ENCODE peak calls at places on chromosomes 5 and 9, in ten cellular contexts. One of them, this sample, is unnamed. For H3K27me3, the result is how much of the 10 kb centered on the place peaks cover.

GRCh38 chr9:122456123-122456522 is 21.6 kb downstream of the OR1J1 start:
- DNase-seq in heart left ventricle: no peak
- DNase-seq in heart right ventricle: no peak
- DNase-seq in SJSA1: no peak
- DNase-seq in ovary: no peak
- DNase-seq in IMR-90: no peak
- DNase-seq in right atrium auricular region: no peak
- DNase-seq in thyroid gland: no peak
- DNase-seq in fibroblast of lung: no peak
- DNase-seq in adrenal gland: no peak
- DNase-seq in this sample: no peak

GRCh38 chr9:75833765-75834164 is 56.7 kb upstream of the PCSK5 start:
- DNase-seq in thyroid gland: no peak
- DNase-seq in adrenal gland: no peak
- DNase-seq in SJSA1: no peak
- DNase-seq in heart right ventricle: no peak
- DNase-seq in right atrium auricular region: no peak
- DNase-seq in ovary: no peak
- DNase-seq in IMR-90: no peak
- DNase-seq in heart left ventricle: no peak
- DNase-seq in fibroblast of lung: no peak
- DNase-seq in this sample: no peak

GRCh38 chr9:129077236-129077635 is 3.7 kb upstream of the DOLPP1 start:
- DNase-seq in right atrium auricular region: no peak
- DNase-seq in ovary: peak
- DNase-seq in thyroid gland: no peak
- DNase-seq in adrenal gland: no peak
- DNase-seq in heart left ventricle: no peak
- DNase-seq in fibroblast of lung: no peak
- DNase-seq in heart right ventricle: no peak
- DNase-seq in SJSA1: no peak
- DNase-seq in IMR-90: no peak
- DNase-seq in this sample: no peak

GRCh38 chr9:129626079-129626943 is at the start of gene NTMT1:
- DNase-seq in fibroblast of lung: peak
- DNase-seq in right atrium auricular region: peak
- DNase-seq in heart right ventricle: peak
- DNase-seq in IMR-90: peak
- DNase-seq in SJSA1: peak
- DNase-seq in adrenal gland: peak
- DNase-seq in heart left ventricle: peak
- DNase-seq in ovary: peak
- DNase-seq in thyroid gland: peak
- DNase-seq in this sample: peak

GRCh38 chr5:149030392-149030791 is 32.5 kb downstream of the SH3TC2 start:
- DNase-seq in right atrium auricular region: no peak
- DNase-seq in fibroblast of lung: peak
- DNase-seq in ovary: no peak
- DNase-seq in heart left ventricle: no peak
- DNase-seq in adrenal gland: no peak
- DNase-seq in heart right ventricle: no peak
- DNase-seq in IMR-90: peak
- DNase-seq in thyroid gland: no peak
- DNase-seq in SJSA1: peak
- DNase-seq in this sample: no peak

GRCh38 chr5:123209163-123210013 is 120.3 kb downstream of the PRDM6 start:
- DNase-seq in SJSA1: peak
- DNase-seq in IMR-90: peak
- DNase-seq in heart right ventricle: no peak
- DNase-seq in ovary: no peak
- DNase-seq in heart left ventricle: no peak
- DNase-seq in right atrium auricular region: no peak
- DNase-seq in adrenal gland: no peak
- DNase-seq in fibroblast of lung: peak
- DNase-seq in thyroid gland: no peak
- DNase-seq in this sample: peak

GRCh38 chr5:180137401-180138213 is 66.0 kb upstream of the RNF130 start:
- DNase-seq in heart right ventricle: no peak
- DNase-seq in thyroid gland: no peak
- DNase-seq in SJSA1: no peak
- DNase-seq in fibroblast of lung: no peak
- DNase-seq in ovary: no peak
- DNase-seq in right atrium auricular region: peak
- DNase-seq in IMR-90: no peak
- DNase-seq in heart left ventricle: no peak
- DNase-seq in adrenal gland: no peak
- DNase-seq in this sample: no peak

GRCh38 chr9:70600479-70600878 is 186.0 kb upstream of the KLF9 start:
- DNase-seq in heart left ventricle: peak
- DNase-seq in SJSA1: no peak
- DNase-seq in IMR-90: peak
- DNase-seq in ovary: peak
- DNase-seq in fibroblast of lung: peak
- DNase-seq in right atrium auricular region: peak
- DNase-seq in thyroid gland: peak
- DNase-seq in adrenal gland: no peak
- DNase-seq in heart right ventricle: no peak
- DNase-seq in this sample: peak

GRCh38 chr9:5582835-5583195 is 46.1 kb upstream of the RIC1 start:
- DNase-seq in IMR-90: peak
- DNase-seq in SJSA1: no peak
- DNase-seq in thyroid gland: peak
- DNase-seq in heart left ventricle: no peak
- DNase-seq in adrenal gland: no peak
- DNase-seq in fibroblast of lung: peak
- DNase-seq in right atrium auricular region: peak
- DNase-seq in heart right ventricle: no peak
- DNase-seq in ovary: no peak
- DNase-seq in this sample: no peak

GRCh38 chr5:74232281-74232680 is 408.2 kb downstream of the ENC1 start:
- DNase-seq in heart right ventricle: no peak
- DNase-seq in ovary: no peak
- DNase-seq in thyroid gland: no peak
- DNase-seq in adrenal gland: no peak
- DNase-seq in right atrium auricular region: no peak
- DNase-seq in IMR-90: peak
- DNase-seq in fibroblast of lung: peak
- DNase-seq in SJSA1: peak
- DNase-seq in heart left ventricle: no peak
- DNase-seq in this sample: peak

GRCh38 chr5:4442221-4442620 is 697.9 kb upstream of the ADAMTS16 start:
- DNase-seq in heart left ventricle: no peak
- DNase-seq in ovary: no peak
- DNase-seq in heart right ventricle: no peak
- DNase-seq in SJSA1: no peak
- DNase-seq in thyroid gland: no peak
- DNase-seq in adrenal gland: no peak
- DNase-seq in fibroblast of lung: no peak
- DNase-seq in IMR-90: no peak
- DNase-seq in right atrium auricular region: no peak
- DNase-seq in this sample: no peak

GRCh38 chr5:80503641-80504040 is 15.7 kb downstream of the FAM151B start:
- DNase-seq in fibroblast of lung: no peak
- DNase-seq in heart left ventricle: no peak
- DNase-seq in thyroid gland: no peak
- DNase-seq in IMR-90: no peak
- DNase-seq in SJSA1: no peak
- DNase-seq in heart right ventricle: no peak
- DNase-seq in right atrium auricular region: no peak
- DNase-seq in ovary: no peak
- DNase-seq in adrenal gland: no peak
- DNase-seq in this sample: no peak

GRCh38 chr5:172107606-172108005 is 80.4 kb downstream of the STK10 start:
- DNase-seq in fibroblast of lung: peak
- DNase-seq in IMR-90: peak
- DNase-seq in SJSA1: peak
- DNase-seq in thyroid gland: no peak
- DNase-seq in heart right ventricle: no peak
- DNase-seq in ovary: no peak
- DNase-seq in adrenal gland: no peak
- DNase-seq in heart left ventricle: no peak
- DNase-seq in right atrium auricular region: no peak
- DNase-seq in this sample: peak

GRCh38 chr5:36569456-36569855 is 37.0 kb upstream of the SLC1A3 start:
- DNase-seq in ovary: peak
- DNase-seq in heart left ventricle: no peak
- DNase-seq in fibroblast of lung: peak
- DNase-seq in adrenal gland: no peak
- DNase-seq in right atrium auricular region: no peak
- DNase-seq in IMR-90: no peak
- DNase-seq in thyroid gland: peak
- DNase-seq in SJSA1: no peak
- DNase-seq in heart right ventricle: peak
- DNase-seq in this sample: peak

GRCh38 chr5:54362992-54363630 is 52.7 kb upstream of the ARL15 start:
- DNase-seq in ovary: no peak
- DNase-seq in heart left ventricle: no peak
- DNase-seq in heart right ventricle: no peak
- DNase-seq in fibroblast of lung: peak
- DNase-seq in adrenal gland: no peak
- DNase-seq in SJSA1: no peak
- DNase-seq in IMR-90: no peak
- DNase-seq in thyroid gland: no peak
- DNase-seq in right atrium auricular region: no peak
- DNase-seq in this sample: no peak

GRCh38 chr5:171927345-171927941 is 79.0 kb downstream of the FBXW11 start:
- DNase-seq in right atrium auricular region: no peak
- DNase-seq in heart left ventricle: no peak
- DNase-seq in thyroid gland: no peak
- DNase-seq in ovary: no peak
- DNase-seq in heart right ventricle: no peak
- DNase-seq in adrenal gland: no peak
- DNase-seq in IMR-90: peak
- DNase-seq in SJSA1: peak
- DNase-seq in fibroblast of lung: no peak
- DNase-seq in this sample: no peak

GRCh38 chr9:98607787-98608186 is 100.9 kb downstream of the GABBR2 start:
- DNase-seq in heart right ventricle: no peak
- DNase-seq in IMR-90: peak
- DNase-seq in right atrium auricular region: no peak
- DNase-seq in SJSA1: peak
- DNase-seq in fibroblast of lung: peak
- DNase-seq in adrenal gland: no peak
- DNase-seq in ovary: no peak
- DNase-seq in heart left ventricle: no peak
- DNase-seq in thyroid gland: no peak
- DNase-seq in this sample: peak

GRCh38 chr5:78637468-78637867 is 11.1 kb downstream of the LHFPL2 start:
- DNase-seq in ovary: no peak
- DNase-seq in IMR-90: no peak
- DNase-seq in fibroblast of lung: no peak
- DNase-seq in heart left ventricle: no peak
- DNase-seq in right atrium auricular region: no peak
- DNase-seq in heart right ventricle: no peak
- DNase-seq in SJSA1: no peak
- DNase-seq in thyroid gland: no peak
- DNase-seq in adrenal gland: no peak
- DNase-seq in this sample: no peak

GRCh38 chr9:131823701-131824146 is 83.8 kb upstream of the RAPGEF1 start:
- DNase-seq in thyroid gland: no peak
- DNase-seq in ovary: no peak
- DNase-seq in IMR-90: no peak
- DNase-seq in fibroblast of lung: no peak
- DNase-seq in right atrium auricular region: no peak
- DNase-seq in heart right ventricle: no peak
- DNase-seq in SJSA1: no peak
- DNase-seq in adrenal gland: no peak
- DNase-seq in heart left ventricle: no peak
- DNase-seq in this sample: no peak

GRCh38 chr9:132826576-132827365 is 51.3 kb downstream of the AK8 start:
- DNase-seq in right atrium auricular region: no peak
- DNase-seq in thyroid gland: peak
- DNase-seq in IMR-90: no peak
- DNase-seq in SJSA1: no peak
- DNase-seq in heart left ventricle: peak
- DNase-seq in fibroblast of lung: no peak
- DNase-seq in adrenal gland: no peak
- DNase-seq in heart right ventricle: no peak
- DNase-seq in ovary: no peak
- DNase-seq in this sample: no peak
- H3K27me3 ChIP-seq in right atrium auricular region: under half
- H3K27me3 ChIP-seq in thyroid gland: under half
- H3K27me3 ChIP-seq in IMR-90: under half
- H3K27me3 ChIP-seq in SJSA1: under half
- H3K27me3 ChIP-seq in heart left ventricle: under half
- H3K27me3 ChIP-seq in fibroblast of lung: under half
- H3K27me3 ChIP-seq in adrenal gland: under half
- H3K27me3 ChIP-seq in heart right ventricle: under half
- H3K27me3 ChIP-seq in ovary: under half
- H3K27me3 ChIP-seq in this sample: under half

GRCh38 chr5:37950436-37950835 is 110.6 kb upstream of the GDNF start:
- DNase-seq in IMR-90: no peak
- DNase-seq in thyroid gland: no peak
- DNase-seq in fibroblast of lung: peak
- DNase-seq in adrenal gland: no peak
- DNase-seq in heart right ventricle: no peak
- DNase-seq in ovary: no peak
- DNase-seq in heart left ventricle: no peak
- DNase-seq in SJSA1: no peak
- DNase-seq in right atrium auricular region: no peak
- DNase-seq in this sample: no peak
- H3K27me3 ChIP-seq in IMR-90: under half
- H3K27me3 ChIP-seq in thyroid gland: under half
- H3K27me3 ChIP-seq in fibroblast of lung: under half
- H3K27me3 ChIP-seq in adrenal gland: under half
- H3K27me3 ChIP-seq in heart right ventricle: under half
- H3K27me3 ChIP-seq in ovary: under half
- H3K27me3 ChIP-seq in heart left ventricle: under half
- H3K27me3 ChIP-seq in SJSA1: under half
- H3K27me3 ChIP-seq in right atrium auricular region: under half
- H3K27me3 ChIP-seq in this sample: under half

DNA sequence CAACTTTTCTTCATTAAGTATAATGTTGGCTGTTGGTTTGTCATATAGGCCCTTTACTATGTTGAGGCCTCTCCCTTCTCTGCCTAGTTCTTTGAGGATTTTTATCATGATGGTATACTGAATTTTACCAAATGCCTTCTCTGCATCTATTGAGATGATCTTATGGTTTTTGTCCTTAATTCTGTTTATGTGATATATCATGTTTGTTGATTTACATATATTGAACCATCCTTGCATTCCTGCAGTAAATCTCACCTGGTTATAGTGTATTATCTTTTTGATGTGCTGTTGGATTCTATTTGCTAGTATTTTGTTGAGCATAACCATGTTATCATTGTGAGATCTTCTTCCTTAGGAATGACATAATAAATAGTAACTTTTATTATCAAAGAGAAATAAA is 362.9 kb downstream of the CCDC171 start:
- DNase-seq in IMR-90: no peak
- DNase-seq in ovary: no peak
- DNase-seq in adrenal gland: no peak
- DNase-seq in thyroid gland: no peak
- DNase-seq in fibroblast of lung: no peak
- DNase-seq in heart right ventricle: no peak
- DNase-seq in heart left ventricle: no peak
- DNase-seq in SJSA1: no peak
- DNase-seq in right atrium auricular region: no peak
- DNase-seq in this sample: no peak
- H3K27me3 ChIP-seq in IMR-90: under half
- H3K27me3 ChIP-seq in ovary: under half
- H3K27me3 ChIP-seq in adrenal gland: under half
- H3K27me3 ChIP-seq in thyroid gland: under half
- H3K27me3 ChIP-seq in fibroblast of lung: under half
- H3K27me3 ChIP-seq in heart right ventricle: under half
- H3K27me3 ChIP-seq in heart left ventricle: under half
- H3K27me3 ChIP-seq in SJSA1: under half
- H3K27me3 ChIP-seq in right atrium auricular region: under half
- H3K27me3 ChIP-seq in this sample: under half

GRCh38 chr5:166980666-166981065 is 1310.8 kb upstream of the WWC1 start:
- DNase-seq in IMR-90: no peak
- DNase-seq in ovary: no peak
- DNase-seq in heart right ventricle: no peak
- DNase-seq in SJSA1: no peak
- DNase-seq in thyroid gland: no peak
- DNase-seq in fibroblast of lung: no peak
- DNase-seq in right atrium auricular region: no peak
- DNase-seq in heart left ventricle: no peak
- DNase-seq in adrenal gland: no peak
- DNase-seq in this sample: no peak
- H3K27me3 ChIP-seq in IMR-90: under half
- H3K27me3 ChIP-seq in ovary: under half
- H3K27me3 ChIP-seq in heart right ventricle: under half
- H3K27me3 ChIP-seq in SJSA1: under half
- H3K27me3 ChIP-seq in thyroid gland: under half
- H3K27me3 ChIP-seq in fibroblast of lung: under half
- H3K27me3 ChIP-seq in right atrium auricular region: under half
- H3K27me3 ChIP-seq in heart left ventricle: under half
- H3K27me3 ChIP-seq in adrenal gland: under half
- H3K27me3 ChIP-seq in this sample: half or more

This sample was measured in MG63.